ENCODE peak calls at places on chromosomes 2 and 18, in eight cellular contexts. N, L, K, M, S, Z, B and W are unnamed samples.
A peak's percentile ranks its signal among the peaks of the same experiment; 100 is the strongest.

GRCh38 chr18:74303936-74304335 is 11.7 kb upstream of the C18orf63 start:
- DNase-seq in N (no peak), B (no peak), Z (no peak), L (no peak), S (no peak), K (no peak), M (no peak), W (no peak)

GRCh38 chr2:106116248-106116647 is 77.9 kb downstream of the UXS1 start:
- DNase-seq in K (no peak), N (no peak), S (no peak), B (no peak), M (no peak), L (no peak), Z (no peak), W (no peak)

GRCh38 chr18:7117390-7118355 is at the start of gene LAMA1:
- DNase-seq in L (no peak), M (peak; percentile 64), B (no peak), K (no peak), N (no peak), S (no peak), Z (no peak), W (no peak)

GRCh38 chr18:57334383-57334782 is 18.0 kb upstream of the ST8SIA3 start:
- DNase-seq in N (no peak), S (no peak), M (no peak), K (no peak), B (no peak), L (no peak), Z (no peak), W (no peak)

GRCh38 chr2:60899230-60899891 is 18.0 kb downstream of the REL start:
- DNase-seq in L (no peak), Z (no peak), B (no peak), M (no peak), K (no peak), N (peak; percentile 44), S (no peak), W (no peak)

GRCh38 chr2:171487201-171487600 is 35.1 kb upstream of the CYBRD1 start:
- DNase-seq in L (no peak), Z (no peak), N (no peak), K (no peak), B (no peak), S (no peak), M (no peak), W (no peak)

GRCh38 chr2:61853086-61853847 is 593 bp downstream of the FAM161A start:
- DNase-seq in M (peak; percentile 90), N (no peak), K (peak; percentile 67), B (peak; percentile 71), S (peak; percentile 38), Z (no peak), L (peak; percentile 33), W (no peak)

GRCh38 chr2:68734688-68735525 is at the start of gene ARHGAP25:
- DNase-seq in M (no peak), L (no peak), N (no peak), S (no peak), K (no peak), B (no peak), Z (peak; percentile 95), W (peak; percentile 27)

GRCh38 chr2:162795312-162795711 is 43.3 kb downstream of the KCNH7 start:
- DNase-seq in B (peak; percentile 7), S (peak; percentile 33), K (no peak), M (no peak), Z (peak; percentile 11), L (no peak), N (no peak), W (no peak)